ENCODE peak calls at places on chromosomes 12 and 14, in four cellular contexts. P, H, I and L are unnamed samples.
A peak's percentile ranks its signal among the peaks of the same experiment; 100 is the strongest.

GRCh38 chr14:55074662-55075061 is 23.2 kb downstream of the MAPK1IP1L start:
- DNase-seq in P (no peak), H (peak; percentile 43), I (no peak), L (no peak)

GRCh38 chr12:117641885-117642284 is 280.5 kb upstream of the NOS1 start:
- DNase-seq in P (no peak), H (no peak), I (no peak), L (no peak)

GRCh38 chr12:9866786-9867379 is 2.3 kb downstream of the CLEC2B start:
- DNase-seq in P (no peak), H (peak; percentile 30), I (no peak), L (no peak)

GRCh38 chr12:45655186-45655585 is 74.3 kb upstream of the ARID2 start:
- DNase-seq in P (no peak), H (peak; percentile 11), I (no peak), L (no peak)

GRCh38 chr12:11804130-11804529 is 154.7 kb downstream of the ETV6 start:
- DNase-seq in P (no peak), H (no peak), I (no peak), L (no peak)

GRCh38 chr14:76268013-76268376 is 107.9 kb upstream of the ESRRB start:
- DNase-seq in P (no peak), H (no peak), I (no peak), L (no peak)

GRCh38 chr12:121441555-121441954 is 41.6 kb downstream of the RNF34 start:
- DNase-seq in P (no peak), H (no peak), I (no peak), L (peak; percentile 76)

GRCh38 chr14:50864911-50865310 is 6.9 kb upstream of the ABHD12B start:
- DNase-seq in P (no peak), H (no peak), I (no peak), L (no peak)

GRCh38 chr14:30972882-30973582 is 52.4 kb upstream of the AP4S1 start:
- DNase-seq in P (no peak), H (no peak), I (no peak), L (no peak)

GRCh38 chr12:117968826-117969659 is at the start of gene KSR2:
- DNase-seq in P (peak; percentile 88), H (peak; percentile 79), I (peak; percentile 90), L (peak; percentile 97)

GRCh38 chr12:93946542-93947150 is 201.7 kb upstream of the PLXNC1 start:
- DNase-seq in P (no peak), H (no peak), I (no peak), L (no peak)

GRCh38 chr12:132342322-132342721 is 12.9 kb upstream of the GALNT9 start:
- DNase-seq in P (peak; percentile 25), H (no peak), I (peak; percentile 80), L (peak; percentile 96)

GRCh38 chr12:97275261-97276197 is 187.1 kb upstream of the RMST start:
- DNase-seq in P (no peak), H (no peak), I (no peak), L (peak; percentile 24)

GRCh38 chr14:61744239-61744638 is 18.0 kb upstream of the SNAPC1 start:
- DNase-seq in P (no peak), H (no peak), I (no peak), L (no peak)

GRCh38 chr12:131035268-131035681 is 81.6 kb downstream of the ADGRD1 start:
- DNase-seq in P (no peak), H (peak; percentile 88), I (no peak), L (no peak)

GRCh38 chr14:92880851-92881250 is 42.1 kb upstream of the CHGA start:
- DNase-seq in P (peak; percentile 10), H (no peak), I (peak; percentile 63), L (peak; percentile 80)

GRCh38 chr12:116236148-116236731 is 41.3 kb downstream of the MED13L start:
- DNase-seq in P (peak; percentile 11), H (peak; percentile 66), I (peak; percentile 22), L (peak; percentile 22)

GRCh38 chr14:81940636-81941035 is 407.0 kb upstream of the SEL1L start:
- DNase-seq in P (no peak), H (no peak), I (no peak), L (no peak)

GRCh38 chr12:123010681-123011080 is 30.2 kb downstream of the ARL6IP4 start:
- DNase-seq in P (no peak), H (no peak), I (no peak), L (no peak)

GRCh38 chr12:52730793-52731192 is 27.5 kb upstream of the KRT77 start:
- DNase-seq in P (no peak), H (no peak), I (no peak), L (no peak)

GRCh38 chr12:79262938-79263337 is 398.4 kb downstream of the SYT1 start:
- DNase-seq in P (no peak), H (no peak), I (no peak), L (no peak)

GRCh38 chr12:69514845-69515244 is 44.7 kb downstream of the FRS2 start:
- DNase-seq in P (no peak), H (no peak), I (no peak), L (no peak)

GRCh38 chr12:124736115-124737039 is 127.3 kb downstream of the SCARB1 start:
- DNase-seq in P (no peak), H (no peak), I (no peak), L (no peak)

GRCh38 chr12:19967486-19967885 is 400.9 kb upstream of the PDE3A start:
- DNase-seq in P (no peak), H (no peak), I (no peak), L (no peak)

GRCh38 chr12:63086149-63086915 is 64.7 kb downstream of the AVPR1A start:
- DNase-seq in P (no peak), H (no peak), I (no peak), L (no peak)

GRCh38 chr12:73413974-73414373 is 1123.7 kb upstream of the ATXN7L3B start:
- DNase-seq in P (no peak), H (no peak), I (no peak), L (no peak)

GRCh38 chr14:53849549-53849948 is 107.1 kb downstream of the BMP4 start:
- DNase-seq in P (no peak), H (no peak), I (no peak), L (no peak)

GRCh38 chr14:91884664-91885063 is 17.3 kb upstream of the TC2N start:
- DNase-seq in P (no peak), H (no peak), I (no peak), L (no peak)

GRCh38 chr14:87745507-87746118 is 247.4 kb downstream of the GALC start:
- DNase-seq in P (no peak), H (peak; percentile 22), I (peak; percentile 50), L (peak; percentile 73)

GRCh38 chr12:89960011-89960507 is 251.4 kb upstream of the ATP2B1 start:
- DNase-seq in P (no peak), H (no peak), I (no peak), L (no peak)
- H3K4me3 ChIP-seq in P (no peak overlapping the region), H (no peak overlapping the region), I (no peak overlapping the region), L (no peak overlapping the region)

GRCh38 chr14:100875126-100875525 is 28.4 kb downstream of the RTL1 start:
- DNase-seq in P (no peak), H (no peak), I (no peak), L (no peak)

GRCh38 chr14:100878271-100879146 is 25.0 kb downstream of the RTL1 start:
- DNase-seq in P (no peak), H (no peak), I (no peak), L (no peak)

GRCh38 chr14:100874051-100874410 is 29.5 kb downstream of the RTL1 start:
- DNase-seq in P (no peak), H (no peak), I (no peak), L (no peak)

GRCh38 chr14:100874411-100875091 is 29.0 kb downstream of the RTL1 start:
- DNase-seq in P (no peak), H (no peak), I (no peak), L (no peak)

GRCh38 chr14:100875861-100876590 is 27.5 kb downstream of the RTL1 start:
- DNase-seq in P (no peak), H (no peak), I (no peak), L (no peak)
- H3K36me3 ChIP-seq in P (no peaks in the 10 kb centered on the region), H (no peaks in the 10 kb centered on the region), I (no peaks in the 10 kb centered on the region), L (no peaks in the 10 kb centered on the region)

GRCh38 chr12:51171884-51172514 is 936 bp downstream of the TFCP2 start:
- DNase-seq in P (no peak), H (peak; percentile 22), I (no peak), L (peak; percentile 60)
- H3K4me3 ChIP-seq in P (peak overlapping the region; percentile 87), H (peak overlapping the region; percentile 80), I (peak overlapping the region; percentile 84), L (peak overlapping the region; percentile 55)

GRCh38 chr12:76810690-76811434 is 46.9 kb downstream of the ZDHHC17 start:
- DNase-seq in P (no peak), H (no peak), I (no peak), L (no peak)

GRCh38 chr12:76813972-76814371 is 50.1 kb downstream of the ZDHHC17 start:
- DNase-seq in P (no peak), H (no peak), I (no peak), L (no peak)
- H3K36me3 ChIP-seq in P (peaks cover 8% of the 10 kb centered on the region), H (peaks cover 31% of the 10 kb centered on the region), I (peaks cover 3% of the 10 kb centered on the region), L (no peaks in the 10 kb centered on the region)

DNA sequence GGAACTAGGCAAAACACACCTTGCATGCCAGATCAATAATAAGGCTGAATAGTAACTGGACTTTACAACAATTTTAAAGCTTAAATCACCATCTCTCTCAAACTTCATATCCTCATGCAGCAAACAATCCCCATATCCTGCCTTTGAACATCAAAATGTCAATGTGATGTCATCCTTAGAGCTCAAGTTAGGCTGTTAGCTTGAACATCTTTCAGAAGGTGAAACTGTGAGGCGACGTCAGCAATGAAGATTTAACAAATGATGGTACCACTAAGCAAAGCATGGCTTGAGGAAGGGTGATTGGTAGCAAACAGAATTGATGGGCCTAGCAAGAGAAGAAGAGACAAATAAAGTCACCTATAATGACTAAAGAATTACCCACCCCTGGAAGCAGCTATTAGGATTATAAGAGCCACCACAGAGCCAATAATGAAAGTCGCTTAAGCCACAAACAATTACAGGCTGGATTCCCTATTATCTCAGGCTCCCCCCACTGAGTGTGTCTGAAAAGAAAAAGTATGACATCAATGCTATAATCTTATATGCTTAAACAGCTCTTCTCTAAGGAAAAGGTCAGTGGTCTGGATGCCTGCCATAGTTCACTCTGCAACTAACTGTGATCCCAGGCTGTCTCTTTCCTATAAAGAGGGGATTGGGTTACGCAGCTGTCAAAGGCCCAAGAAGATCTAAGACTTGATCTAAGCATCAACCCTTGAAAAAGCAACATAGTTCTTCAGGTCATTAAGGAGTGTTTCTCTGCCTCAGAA is 18.2 kb downstream of the EGLN3 start:
- DNase-seq in P (no peak), H (no peak), I (peak; percentile 23), L (no peak)
- H3K4me3 ChIP-seq in P (no peak overlapping the region), H (no peak overlapping the region), I (no peak overlapping the region), L (no peak overlapping the region)

DNA sequence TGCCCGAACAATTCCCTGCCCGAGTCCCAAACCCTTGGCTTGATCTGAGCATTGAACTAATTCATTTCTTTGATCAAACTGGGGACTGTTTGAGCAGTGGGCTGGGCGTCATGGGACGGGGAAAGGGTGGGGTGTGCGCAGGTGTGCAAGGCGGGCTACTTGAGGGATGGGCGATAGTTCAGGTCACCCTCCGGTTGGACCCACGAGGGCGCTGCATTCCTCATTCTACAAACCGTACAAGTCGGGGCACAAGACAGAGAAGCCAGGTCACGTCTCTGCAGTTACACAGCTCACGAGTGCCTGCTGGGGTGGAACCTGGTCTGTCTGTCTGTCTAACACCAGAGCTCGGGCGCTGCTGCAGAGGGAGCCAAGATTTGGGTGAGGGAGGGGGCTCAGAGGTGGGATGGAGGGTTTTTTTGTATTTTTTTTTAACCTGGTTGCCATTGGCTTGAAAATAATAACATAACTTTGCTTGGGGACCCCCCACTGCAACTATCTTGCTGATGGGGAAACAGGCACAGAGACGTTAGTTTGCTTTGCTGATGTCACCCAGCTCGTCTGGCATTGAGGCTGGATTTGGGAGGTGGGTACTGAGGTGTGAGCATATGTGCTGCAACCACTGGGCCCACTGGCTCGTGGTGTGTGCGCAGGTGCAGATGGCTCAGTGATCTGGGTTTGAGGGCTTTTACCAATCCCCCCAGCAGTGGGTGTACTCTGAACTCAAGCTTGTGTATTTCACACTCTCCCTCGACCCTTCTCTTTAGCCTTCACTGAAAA is 7.6 kb upstream of the RTL1 start:
- DNase-seq in P (no peak), H (no peak), I (no peak), L (no peak)
- H3K36me3 ChIP-seq in P (no peaks in the 10 kb centered on the region), H (no peaks in the 10 kb centered on the region), I (no peaks in the 10 kb centered on the region), L (no peaks in the 10 kb centered on the region)